ENCODE peak calls at places on chromosomes 4 and X, in nine cellular contexts. B is stimulated activated CD4-positive, alpha-beta T cell treated with anti-CD3 and anti-CD28 coated beads, TNF-alpha, amount 100 ng/mL, for 1 hour; U is HTR-8/SVneo; Y is T-helper 22 cell; W is naive thymus-derived CD8-positive, alpha-beta T cell; S is HS-5; A is ecto neural progenitor cell; Q is T-helper 2 cell; V is NCI-H1694. O is an unnamed sample.

GRCh38 chr4:147825451-147826287 is 93.8 kb downstream of the ARHGAP10 start:
- DNase-seq in A (no peak), Y (no peak), W (no peak), V (no peak), Q (no peak), U (no peak), B (no peak), S (peak; percentile 11), O (no peak)

GRCh38 chrX:15299945-15300851 is 15.2 kb downstream of the ASB11 start:
- DNase-seq in W (peak; percentile 3), Y (no peak), U (peak; percentile 27), Q (no peak), B (no peak), V (no peak), A (no peak), S (no peak), O (peak; percentile 19)

GRCh38 chrX:68807818-68808217 is 21.0 kb upstream of the EFNB1 start:
- DNase-seq in V (no peak), B (no peak), U (no peak), Q (no peak), S (no peak), A (no peak), W (no peak), Y (no peak), O (peak; percentile 16)

GRCh38 chr4:121706595-121707021 is 9.8 kb upstream of the ANXA5 start:
- DNase-seq in A (no peak), V (no peak), B (no peak), Q (peak; percentile 75), Y (no peak), W (no peak), S (no peak), U (no peak), O (peak; percentile 26)

GRCh38 chrX:14095702-14096101 is 66.0 kb upstream of the GEMIN8 start:
- DNase-seq in V (no peak), S (peak; percentile 19), W (peak; percentile 36), A (peak; percentile 50), Q (no peak), U (peak; percentile 27), Y (peak; percentile 5), B (no peak), O (peak; percentile 7)

GRCh38 chr4:6327220-6327917 is 57.7 kb downstream of the WFS1 start:
- DNase-seq in B (peak; percentile 50), U (peak; percentile 79), W (peak; percentile 73), V (peak; percentile 63), Y (peak; percentile 46), A (peak; percentile 93), Q (peak; percentile 50), S (no peak), O (peak; percentile 59)

GRCh38 chr4:15262396-15262795 is 165.4 kb upstream of the C1QTNF7 start:
- DNase-seq in U (no peak), Y (no peak), V (no peak), W (no peak), Q (no peak), B (no peak), A (no peak), S (no peak), O (no peak)

GRCh38 chr4:141391293-141391692 is 170.6 kb downstream of the ZNF330 start:
- DNase-seq in U (no peak), S (no peak), Y (no peak), B (no peak), V (no peak), W (no peak), A (no peak), Q (no peak), O (no peak)

GRCh38 chr4:7055111-7055989 is 12.2 kb downstream of the TADA2B start:
- DNase-seq in V (no peak), S (no peak), Y (no peak), Q (no peak), B (no peak), A (no peak), U (no peak), W (no peak), O (no peak)

GRCh38 chrX:95427389-95427788 is 1257.3 kb upstream of the DIAPH2 start:
- DNase-seq in Q (no peak), V (no peak), B (no peak), Y (no peak), S (no peak), W (no peak), A (no peak), U (no peak), O (peak; percentile 28)

GRCh38 chr4:20356565-20356964 is 104.9 kb downstream of the SLIT2 start:
- DNase-seq in W (no peak), B (no peak), Q (no peak), U (no peak), S (no peak), A (peak; percentile 64), Y (no peak), V (no peak), O (peak; percentile 63)

GRCh38 chrX:152810403-152810802 is 20.2 kb downstream of the CETN2 start:
- DNase-seq in V (peak; percentile 27), Q (no peak), S (no peak), Y (no peak), A (no peak), W (no peak), B (no peak), U (no peak), O (no peak)

GRCh38 chr4:48173055-48173991 is 39.3 kb upstream of the TXK start:
- DNase-seq in Q (no peak), B (no peak), W (no peak), V (no peak), Y (no peak), U (peak; percentile 74), A (no peak), S (peak; percentile 60), O (peak; percentile 85)

GRCh38 chrX:48649109-48649508 is 34.5 kb upstream of the WAS start:
- DNase-seq in B (no peak), A (no peak), S (no peak), W (no peak), Q (no peak), V (no peak), Y (no peak), U (no peak), O (no peak)

GRCh38 chr4:165709973-165710526 is 163.0 kb upstream of the TLL1 start:
- DNase-seq in W (no peak), Q (no peak), U (no peak), B (no peak), V (no peak), A (no peak), Y (no peak), S (no peak), O (no peak)

GRCh38 chrX:40189018-40189417 is 91.3 kb upstream of the BCOR start:
- DNase-seq in A (no peak), Y (no peak), Q (no peak), B (no peak), U (no peak), V (no peak), S (no peak), W (no peak), O (no peak)

GRCh38 chrX:152601848-152602616 is 35.7 kb upstream of the GABRQ start:
- DNase-seq in B (no peak), Y (no peak), Q (no peak), S (peak; percentile 2), W (no peak), U (no peak), A (no peak), V (no peak), O (no peak)

GRCh38 chrX:12505127-12505526 is 286.1 kb upstream of the PRPS2 start:
- DNase-seq in Y (no peak), V (no peak), A (no peak), W (no peak), Q (no peak), S (no peak), U (no peak), B (no peak), O (no peak)

GRCh38 chr4:98338761-98339438 is 77.7 kb downstream of the RAP1GDS1 start:
- DNase-seq in Q (no peak), Y (no peak), S (no peak), W (no peak), V (no peak), U (no peak), A (no peak), B (no peak), O (no peak)

GRCh38 chr4:166839615-166840251 is 394.6 kb downstream of the SPOCK3 start:
- DNase-seq in V (no peak), S (no peak), U (no peak), A (no peak), B (no peak), Y (no peak), Q (no peak), W (no peak), O (no peak)

GRCh38 chr4:128877934-128878333 is 68.4 kb downstream of the JADE1 start:
- DNase-seq in V (no peak), S (no peak), Y (no peak), Q (no peak), W (no peak), U (no peak), A (no peak), B (no peak), O (no peak)

GRCh38 chr4:25951390-25951952 is 37.5 kb downstream of the SMIM20 start:
- DNase-seq in S (no peak), Y (no peak), V (no peak), W (peak; percentile 6), B (no peak), U (no peak), Q (no peak), A (no peak), O (no peak)

GRCh38 chr4:76250962-76251361 is 559 bp upstream of the FAM47E start:
- DNase-seq in V (no peak), B (no peak), W (no peak), Q (no peak), A (no peak), Y (no peak), S (no peak), U (no peak), O (no peak)

GRCh38 chr4:13344216-13344615 is 139.9 kb downstream of the RAB28 start:
- DNase-seq in U (no peak), S (no peak), A (no peak), Q (no peak), V (no peak), Y (no peak), W (no peak), B (no peak), O (no peak)

GRCh38 chr4:168667397-168667796 is 170.5 kb downstream of the PALLD start:
- DNase-seq in A (no peak), B (no peak), S (no peak), Y (no peak), U (no peak), Q (no peak), V (no peak), W (no peak), O (no peak)

GRCh38 chr4:142565771-142566170 is 280.3 kb downstream of the INPP4B start:
- DNase-seq in W (peak; percentile 35), U (no peak), B (no peak), V (no peak), Y (no peak), S (no peak), Q (peak; percentile 21), A (no peak), O (no peak)

GRCh38 chr4:86283341-86283740 is 76.5 kb downstream of the MAPK10 start:
- DNase-seq in B (no peak), U (no peak), W (no peak), S (no peak), V (no peak), Y (no peak), Q (no peak), A (no peak), O (no peak)

GRCh38 chr4:108533245-108533844 is 87.0 kb upstream of the RPL34 start:
- DNase-seq in Y (no peak), S (no peak), A (no peak), B (no peak), W (no peak), U (no peak), V (no peak), Q (no peak), O (no peak)

GRCh38 chrX:40579880-40580536 is 762 bp upstream of the ATP6AP2 start:
- DNase-seq in U (no peak), S (no peak), Y (no peak), Q (no peak), V (no peak), A (no peak), W (no peak), B (no peak), O (no peak)

GRCh38 chrX:15781964-15782711 is 8.1 kb upstream of the ZRSR2 start:
- DNase-seq in A (no peak), V (no peak), W (no peak), U (no peak), Y (no peak), Q (no peak), S (no peak), B (no peak), O (no peak)

GRCh38 chr4:25347971-25348370 is 29.1 kb upstream of the ANAPC4 start:
- DNase-seq in V (no peak), A (no peak), W (no peak), Y (no peak), B (no peak), U (no peak), Q (no peak), S (no peak), O (peak; percentile 53)

O was measured in ACHN.